ENCODE peak calls at places on chromosomes 11 and 22, in six cellular contexts. W, G, F, U, Y and D are unnamed samples.

GRCh38 chr11:134343646-134344045 is 11.9 kb downstream of the GLB1L2 start:
- DNase-seq in W (no peak), G (no peak), F (no peak), U (no peak), Y (no peak), D (no peak)

GRCh38 chr11:35418282-35418846 is 994 bp downstream of the SLC1A2 start:
- DNase-seq in W (peak; percentile 20), G (no peak), F (no peak), U (no peak), Y (no peak), D (no peak)

GRCh38 chr11:8822476-8822875 is 88.5 kb upstream of the AKIP1 start:
- DNase-seq in W (no peak), G (no peak), F (no peak), U (no peak), Y (no peak), D (no peak)

GRCh38 chr11:38330578-38330977 is 1732.5 kb upstream of the RAG2 start:
- DNase-seq in W (no peak), G (no peak), F (no peak), U (no peak), Y (peak; percentile 30), D (no peak)

GRCh38 chr22:38745676-38746460 is 9.9 kb downstream of the SUN2 start:
- DNase-seq in W (no peak), G (no peak), F (no peak), U (no peak), Y (no peak), D (no peak)

GRCh38 chr22:44045171-44045570 is 21.1 kb downstream of the PARVB start:
- DNase-seq in W (no peak), G (no peak), F (peak; percentile 46), U (no peak), Y (no peak), D (no peak)

GRCh38 chr11:102177974-102178631 is 67.9 kb downstream of the YAP1 start:
- DNase-seq in W (peak; percentile 78), G (peak; percentile 85), F (peak; percentile 94), U (no peak), Y (no peak), D (no peak)

GRCh38 chr22:17379939-17380710 is 10.9 kb downstream of the CECR2 start:
- DNase-seq in W (no peak), G (no peak), F (no peak), U (no peak), Y (no peak), D (no peak)

GRCh38 chr11:62540804-62541671 is 5.6 kb downstream of the AHNAK start:
- DNase-seq in W (no peak), G (no peak), F (peak; percentile 4), U (peak; percentile 76), Y (no peak), D (no peak)

GRCh38 chr11:8728566-8728965 is 46.0 kb downstream of the RPL27A start:
- DNase-seq in W (no peak), G (no peak), F (peak; percentile 74), U (no peak), Y (peak; percentile 37), D (peak; percentile 20)

GRCh38 chr22:30923168-30923900 is 45.2 kb downstream of the MORC2 start:
- DNase-seq in W (no peak), G (no peak), F (no peak), U (no peak), Y (no peak), D (no peak)

GRCh38 chr11:84549221-84549620 is 1077.9 kb downstream of the DLG2 start:
- DNase-seq in W (no peak), G (no peak), F (no peak), U (no peak), Y (no peak), D (no peak)

GRCh38 chr11:73239571-73240189 is 21.6 kb downstream of the P2RY2 start:
- DNase-seq in W (no peak), G (no peak), F (no peak), U (no peak), Y (no peak), D (no peak)

GRCh38 chr22:38882480-38882879 is 10.5 kb upstream of the CBX6 start:
- DNase-seq in W (no peak), G (no peak), F (peak; percentile 33), U (no peak), Y (no peak), D (no peak)

GRCh38 chr11:10809373-10810199 is 860 bp upstream of the EIF4G2 start:
- DNase-seq in W (peak; percentile 61), G (no peak), F (peak; percentile 80), U (no peak), Y (peak; percentile 61), D (no peak)

GRCh38 chr22:39808087-39808486 is 85.5 kb downstream of the ENTHD1 start:
- DNase-seq in W (peak; percentile 36), G (peak; percentile 30), F (peak; percentile 6), U (no peak), Y (peak; percentile 42), D (peak; percentile 57)

GRCh38 chr11:45100338-45100737 is 46.1 kb upstream of the PRDM11 start:
- DNase-seq in W (peak; percentile 61), G (no peak), F (peak; percentile 46), U (no peak), Y (no peak), D (no peak)

GRCh38 chr11:108733479-108734116 is 68.7 kb downstream of the DDX10 start:
- DNase-seq in W (no peak), G (no peak), F (peak; percentile 62), U (peak; percentile 93), Y (peak; percentile 38), D (no peak)

GRCh38 chr11:92829121-92829520 is 140.3 kb upstream of the MTNR1B start:
- DNase-seq in W (no peak), G (no peak), F (no peak), U (no peak), Y (no peak), D (no peak)

GRCh38 chr11:92829671-92830070 is 139.8 kb upstream of the MTNR1B start:
- DNase-seq in W (no peak), G (no peak), F (no peak), U (no peak), Y (no peak), D (no peak)

GRCh38 chr11:92828576-92828975 is 140.9 kb upstream of the MTNR1B start:
- DNase-seq in W (no peak), G (no peak), F (no peak), U (no peak), Y (no peak), D (no peak)

GRCh38 chr11:92827132-92827531 is 142.3 kb upstream of the MTNR1B start:
- DNase-seq in W (no peak), G (no peak), F (no peak), U (no peak), Y (no peak), D (no peak)

GRCh38 chr11:92830382-92831148 is 138.9 kb upstream of the MTNR1B start:
- DNase-seq in W (no peak), G (no peak), F (no peak), U (no peak), Y (no peak), D (no peak)
- TF ChIP-seq BHLHE40 in W (no peak), G (no peak), F (no peak), U (no peak), Y (no peak), D (no peak)

DNA sequence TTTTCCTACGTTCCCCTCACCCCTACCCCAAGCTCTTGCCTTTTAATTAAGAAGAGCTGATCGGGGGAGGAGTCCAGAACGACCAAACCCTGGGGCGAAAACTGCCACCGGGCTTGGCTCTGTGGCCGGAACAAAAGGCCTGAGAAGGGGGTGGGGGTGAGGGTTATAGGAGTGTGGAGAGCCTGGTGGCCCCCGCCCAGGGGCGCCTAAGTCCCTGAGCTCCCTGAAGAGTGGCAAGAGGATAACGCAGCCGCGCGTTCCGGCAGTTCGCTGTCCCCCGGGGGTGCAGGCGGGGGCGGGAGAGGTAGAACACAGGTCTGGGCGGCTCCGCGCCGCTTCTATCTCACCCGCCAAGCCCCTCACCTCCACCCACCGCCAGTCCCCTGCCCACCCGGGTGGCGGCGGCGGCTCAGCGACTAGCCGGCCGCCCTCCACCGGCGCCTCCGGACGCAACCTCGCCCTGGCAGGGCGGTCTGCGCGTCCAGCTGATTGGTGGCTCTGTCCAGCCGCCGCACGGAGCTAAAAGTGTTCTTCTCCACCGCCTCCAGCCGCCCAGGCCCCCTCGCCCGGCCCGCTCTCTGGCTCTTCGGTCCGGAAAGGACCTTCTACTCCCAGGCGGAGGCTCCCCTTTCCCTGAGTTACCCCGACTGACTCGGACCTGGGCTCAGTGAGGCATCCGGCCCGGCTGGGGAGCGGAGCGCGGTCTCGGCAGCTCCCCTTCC is 18.8 kb upstream of the BDNF start:
- DNase-seq in W (peak; percentile 64), G (no peak), F (peak; percentile 65), U (no peak), Y (no peak), D (peak; percentile 42)
- TF ChIP-seq BHLHE40 in W (no peak), G (no peak), F (no peak), U (no peak), Y (no peak), D (no peak)

GRCh38 chr11:120318906-120319305 is 6.2 kb upstream of the TLCD5 start:
- DNase-seq in W (no peak), G (no peak), F (no peak), U (no peak), Y (no peak), D (no peak)

GRCh38 chr11:120314861-120315260 is 10.2 kb upstream of the TLCD5 start:
- DNase-seq in W (no peak), G (no peak), F (no peak), U (no peak), Y (peak; percentile 48), D (no peak)

GRCh38 chr11:120317689-120318195 is 7.4 kb upstream of the TLCD5 start:
- DNase-seq in W (no peak), G (no peak), F (no peak), U (no peak), Y (no peak), D (no peak)

DNA sequence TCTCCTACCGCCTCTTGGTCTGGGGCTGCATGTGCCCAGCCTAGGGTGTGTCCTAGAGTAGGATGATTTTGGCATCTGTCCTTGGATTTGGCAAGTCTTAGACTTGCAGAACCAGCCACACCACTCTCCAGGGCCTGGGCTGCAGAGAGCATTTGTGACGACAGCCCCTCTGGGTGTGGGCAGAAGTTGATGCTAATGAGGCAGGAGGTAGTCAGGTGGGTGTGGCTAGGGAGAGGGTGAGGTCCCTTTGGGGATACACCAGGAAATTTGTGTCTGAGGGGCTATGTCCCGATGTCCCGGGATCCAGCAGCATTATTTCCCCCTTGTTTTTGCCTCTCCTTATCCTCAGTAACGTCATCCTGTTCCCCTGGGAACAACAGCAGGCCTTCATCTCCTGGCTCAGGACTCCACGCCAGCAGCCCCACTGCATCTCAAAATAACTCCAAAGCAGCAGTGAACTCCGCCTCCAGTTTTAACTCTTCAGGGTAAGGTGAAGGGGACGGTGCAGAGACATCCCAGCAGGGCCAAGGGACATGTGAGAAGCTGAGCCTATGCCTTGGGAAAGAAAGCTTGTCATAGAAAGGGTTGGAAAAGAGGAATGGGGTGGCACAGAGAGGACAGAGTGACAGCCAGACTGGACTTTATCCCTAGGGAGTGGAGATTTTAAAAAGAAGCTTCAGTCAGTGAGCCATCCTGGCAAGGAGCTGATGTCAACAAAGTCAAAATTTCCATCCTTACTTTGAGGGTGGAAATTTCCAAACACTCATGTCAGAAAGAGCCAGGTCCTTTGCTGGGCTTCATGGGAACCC is 8.0 kb upstream of the TLCD5 start:
- DNase-seq in W (no peak), G (no peak), F (peak; percentile 29), U (no peak), Y (no peak), D (no peak)
- TF ChIP-seq BHLHE40 in W (no peak), G (no peak), F (no peak), U (no peak), Y (no peak), D (no peak)

DNA sequence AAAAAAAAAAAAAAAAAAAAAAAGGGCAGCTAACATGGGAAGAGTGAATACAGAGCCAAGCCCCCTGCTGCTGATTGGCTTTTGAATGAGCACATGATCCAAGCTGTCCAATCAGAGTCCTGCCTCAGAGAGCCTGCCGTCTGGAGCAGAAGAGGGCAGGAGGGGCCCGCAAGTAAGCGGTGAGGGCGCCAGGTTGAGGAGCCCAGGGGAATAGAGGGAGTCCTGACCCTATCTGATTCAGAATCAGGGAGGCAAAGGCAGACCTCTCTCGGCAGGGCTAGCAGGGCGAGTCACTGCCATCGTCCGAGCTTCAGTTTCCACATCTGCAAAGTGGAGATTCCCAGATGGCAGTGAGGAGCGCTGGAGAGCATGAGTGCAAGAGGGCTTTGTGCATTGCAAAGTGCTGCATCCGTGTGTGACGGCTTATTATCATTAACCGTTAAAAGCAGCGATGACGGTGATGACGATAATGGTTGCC is 68.8 kb upstream of the ATXN10 start:
- DNase-seq in W (peak; percentile 82), G (peak; percentile 24), F (no peak), U (no peak), Y (peak; percentile 75), D (peak; percentile 63)
- TF ChIP-seq BHLHE40 in W (no peak), G (no peak), F (no peak), U (no peak), Y (no peak), D (no peak)